ENCODE peak calls at places on chromosome 3, in ten cellular contexts. N, W, Y, X, Z, D, Q, C, U and B are unnamed samples.
A peak's percentile ranks its signal among the peaks of the same experiment; 100 is the strongest.

GRCh38 chr3:47379488-47379899 is 1.3 kb upstream of the PTPN23 start:
- DNase-seq in Z (no peak), C (no peak), Q (no peak), D (no peak), U (no peak), W (peak; percentile 29), Y (no peak), N (no peak), X (no peak), B (no peak)

GRCh38 chr3:133753107-133753778 is 7.0 kb downstream of the TF start:
- DNase-seq in N (no peak), Q (no peak), C (no peak), W (no peak), Y (no peak), Z (no peak), U (no peak), D (no peak), X (no peak), B (no peak)

GRCh38 chr3:100682056-100682853 is 27.0 kb upstream of the TFG start:
- DNase-seq in U (no peak), Y (no peak), W (no peak), N (no peak), C (peak; percentile 17), Z (peak; percentile 54), Q (no peak), X (peak; percentile 68), D (no peak), B (no peak)

GRCh38 chr3:149421764-149422163 is 44.3 kb upstream of the TM4SF1 start:
- DNase-seq in C (no peak), Y (no peak), U (peak; percentile 41), W (no peak), Q (no peak), D (no peak), Z (no peak), N (no peak), X (no peak), B (no peak)

GRCh38 chr3:127200086-127200691 is 7.3 kb downstream of the PRR23E start:
- DNase-seq in C (no peak), Z (no peak), U (no peak), D (no peak), Q (no peak), N (no peak), W (no peak), X (no peak), Y (no peak), B (no peak)

GRCh38 chr3:58484722-58485069 is 7.2 kb upstream of the KCTD6 start:
- DNase-seq in N (no peak), W (no peak), Z (no peak), C (no peak), Q (no peak), Y (no peak), U (no peak), D (no peak), X (no peak), B (no peak)

GRCh38 chr3:14141144-14141543 is 16.3 kb downstream of the TMEM43 start:
- DNase-seq in X (peak; percentile 81), N (no peak), Q (no peak), Y (no peak), C (no peak), Z (no peak), W (no peak), U (no peak), D (no peak), B (no peak)

GRCh38 chr3:17322106-17322793 is 420.2 kb downstream of the TBC1D5 start:
- DNase-seq in X (no peak), N (no peak), Y (no peak), U (no peak), C (no peak), Z (no peak), W (no peak), D (no peak), Q (no peak), B (no peak)

GRCh38 chr3:44077267-44077666 is 164.4 kb upstream of the TOPAZ1 start:
- DNase-seq in W (no peak), X (no peak), D (no peak), Q (no peak), Y (no peak), U (peak; percentile 5), Z (no peak), C (peak; percentile 45), N (no peak), B (no peak)